ENCODE peak calls at places on chromosomes 7 and 10, in seven cellular contexts. J is left lung, X is OCI-LY7, Q is SJSA1, V is right cardiac atrium, Y is neuronal stem cell, U is A673. S is an unnamed sample.

GRCh38 chr10:71004176-71004575 is 115.8 kb upstream of the PCBD1 start:
- DNase-seq in U (no peak), J (no peak), V (no peak), X (no peak), Q (no peak), Y (no peak), S (no peak)

GRCh38 chr10:36676321-36677169 is 448.9 kb upstream of the ANKRD30A start:
- DNase-seq in V (no peak), U (peak; percentile 77), Y (no peak), J (no peak), X (no peak), Q (no peak), S (no peak)

GRCh38 chr10:32265756-32266155 is 81.2 kb downstream of the EPC1 start:
- DNase-seq in J (no peak), Y (no peak), V (no peak), Q (no peak), X (no peak), U (no peak), S (no peak)

GRCh38 chr10:5971315-5971832 is 6.0 kb downstream of the IL15RA start:
- DNase-seq in U (no peak), V (peak; percentile 69), Q (peak; percentile 9), Y (no peak), X (no peak), J (no peak), S (no peak)

GRCh38 chr10:79445217-79445707 is at the start of gene ZCCHC24:
- DNase-seq in V (peak; percentile 84), X (peak; percentile 67), Q (no peak), J (no peak), Y (no peak), U (no peak), S (no peak)

GRCh38 chr10:108095932-108096925 is 931.7 kb upstream of the SORCS1 start:
- DNase-seq in J (no peak), U (no peak), X (no peak), Y (no peak), Q (no peak), V (peak; percentile 30), S (no peak)

GRCh38 chr7:101767544-101767943 is 49.9 kb upstream of the CUX1 start:
- DNase-seq in Y (no peak), X (no peak), V (no peak), U (no peak), J (no peak), Q (no peak), S (no peak)

GRCh38 chr10:132319853-132320669 is 11.9 kb upstream of the LRRC27 start:
- DNase-seq in X (no peak), J (peak; percentile 52), Y (no peak), Q (peak; percentile 84), U (peak; percentile 63), V (no peak), S (no peak)

GRCh38 chr10:11863353-11864105 is 40.4 kb downstream of the PROSER2 start:
- DNase-seq in Q (no peak), U (no peak), X (peak; percentile 83), Y (no peak), V (no peak), J (no peak), S (peak; percentile 77)

GRCh38 chr10:100934084-100934659 is 21.4 kb downstream of the SLF2 start:
- DNase-seq in V (no peak), Y (no peak), X (peak; percentile 21), U (peak; percentile 40), Q (no peak), J (no peak), S (no peak)

GRCh38 chr7:28407643-28408042 is 4.7 kb upstream of the CREB5 start:
- DNase-seq in J (no peak), X (no peak), Y (no peak), U (no peak), V (no peak), Q (no peak), S (no peak)

GRCh38 chr7:141674201-141674671 is 27.7 kb downstream of the DENND11 start:
- DNase-seq in U (no peak), J (no peak), Q (peak; percentile 56), Y (peak; percentile 72), V (no peak), X (no peak), S (no peak)

GRCh38 chr7:25430200-25430953 is 202.1 kb upstream of the NPVF start:
- DNase-seq in U (no peak), Y (no peak), X (no peak), Q (peak; percentile 51), V (no peak), J (no peak), S (no peak)

GRCh38 chr7:71706576-71706975 is 574.6 kb downstream of the GALNT17 start:
- DNase-seq in Y (no peak), V (no peak), Q (no peak), U (no peak), J (no peak), X (no peak), S (no peak)

GRCh38 chr10:86345296-86346168 is 21.1 kb downstream of the GRID1 start:
- DNase-seq in V (no peak), X (no peak), U (no peak), Y (no peak), J (peak; percentile 72), Q (no peak), S (no peak)

GRCh38 chr7:116380030-116380429 is 119.5 kb upstream of the CAV2 start:
- DNase-seq in U (no peak), V (peak; percentile 40), J (no peak), Y (no peak), X (no peak), Q (no peak), S (no peak)

GRCh38 chr10:24891823-24892222 is 60.6 kb downstream of the PRTFDC1 start:
- DNase-seq in X (no peak), Q (no peak), V (no peak), U (no peak), Y (no peak), J (no peak), S (no peak)

GRCh38 chr7:123652406-123652805 is 3.3 kb upstream of the LMOD2 start:
- DNase-seq in Q (no peak), V (no peak), J (no peak), X (no peak), Y (no peak), U (no peak), S (no peak)

GRCh38 chr7:30772984-30773383 is 1.8 kb downstream of the MINDY4 start:
- DNase-seq in Y (no peak), Q (no peak), X (no peak), U (no peak), V (no peak), J (no peak), S (no peak)

GRCh38 chr10:13475124-13475523 is 53.7 kb downstream of the BEND7 start:
- DNase-seq in Q (no peak), X (no peak), J (no peak), V (no peak), U (no peak), Y (no peak), S (no peak)

GRCh38 chr7:135194494-135195095 is 16.7 kb downstream of the WDR91 start:
- DNase-seq in Q (peak; percentile 62), X (no peak), U (peak; percentile 17), V (no peak), J (no peak), Y (no peak), S (no peak)

GRCh38 chr7:142859829-142860228 is 5.0 kb downstream of the EPHB6 start:
- DNase-seq in Y (no peak), X (no peak), Q (no peak), U (no peak), V (peak; percentile 80), J (no peak), S (no peak)

GRCh38 chr10:34638405-34639054 is 176.6 kb downstream of the PARD3 start:
- DNase-seq in V (peak; percentile 93), Y (peak; percentile 76), U (peak; percentile 85), J (peak; percentile 75), X (peak; percentile 74), Q (peak; percentile 83), S (peak; percentile 52)

GRCh38 chr7:8371742-8372141 is 61.7 kb upstream of the NXPH1 start:
- DNase-seq in Q (no peak), U (no peak), X (no peak), Y (no peak), V (no peak), J (no peak), S (no peak)

DNA sequence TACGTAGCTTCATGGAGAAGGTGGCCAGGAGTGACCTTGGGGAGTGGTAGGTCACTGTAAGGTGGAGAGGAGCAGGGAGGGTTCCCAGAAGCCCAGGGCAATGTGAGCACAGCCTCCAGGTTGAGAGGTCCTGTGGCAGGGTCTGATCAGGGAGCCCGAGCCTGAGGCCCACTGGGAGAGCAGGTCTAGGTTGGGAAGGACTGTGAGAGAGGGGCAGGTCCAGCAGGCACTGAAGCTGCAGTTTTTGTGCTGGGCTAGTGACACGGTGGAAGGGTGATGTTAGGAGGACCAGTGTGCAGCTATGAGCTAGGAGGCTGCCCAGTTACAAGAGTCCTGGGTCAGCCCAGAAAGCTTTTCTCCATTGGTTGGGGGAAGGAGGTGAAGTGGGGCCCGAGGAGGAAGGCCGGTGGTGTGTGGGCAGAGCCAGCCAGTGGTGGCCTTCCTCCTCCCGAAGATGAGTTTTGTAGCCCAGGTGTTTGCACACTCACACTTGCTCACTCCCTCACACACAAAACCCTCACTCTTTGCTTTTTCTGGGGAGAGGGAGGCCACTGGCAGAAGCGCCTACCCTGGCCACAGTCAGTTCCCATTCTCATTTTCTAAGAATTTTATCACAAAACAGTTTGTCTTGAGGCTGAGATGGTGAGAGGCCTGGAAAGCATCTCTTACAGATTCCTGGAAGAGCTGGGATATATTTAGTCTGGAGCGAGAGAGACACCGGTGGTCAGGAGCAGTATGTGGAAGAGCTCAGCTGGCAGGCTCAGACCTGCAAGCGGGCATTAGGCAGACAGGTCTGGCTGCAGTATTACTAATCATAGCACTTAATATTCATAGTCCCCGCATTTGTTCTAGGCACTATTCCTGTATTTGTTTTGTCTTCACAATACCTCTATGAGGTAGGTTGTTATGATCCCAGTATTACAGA is 57.1 kb downstream of the ZNF467 start:
- DNase-seq in J (no peak), U (no peak), X (no peak), V (no peak), Q (peak; percentile 24), Y (no peak), S (no peak)
- H3K27ac ChIP-seq in J (no peak overlapping the region), U (no peak overlapping the region), X (no peak overlapping the region), V (peak overlapping the region; percentile 85), Q (no peak overlapping the region), Y (no peak overlapping the region), S (peak overlapping the region; percentile 62)

GRCh38 chr7:2688409-2689342 is 674 bp downstream of the AMZ1 start:
- DNase-seq in U (no peak), V (peak; percentile 14), Q (no peak), Y (no peak), X (no peak), J (no peak), S (no peak)
- H3K4me3 ChIP-seq in U (no peak overlapping the region), V (peak overlapping the region; percentile 47), Q (peak overlapping the region; percentile 34), Y (peak overlapping the region; percentile 31), X (no peak overlapping the region), J (no peak overlapping the region), S (no peak overlapping the region)

GRCh38 chr7:158111556-158111880 is 476.1 kb downstream of the PTPRN2 start:
- DNase-seq in Q (peak; percentile 10), Y (no peak), U (no peak), V (no peak), X (no peak), J (no peak), S (no peak)
- H3K9me3 ChIP-seq in Q (peaks cover 38% of the 10 kb centered on the region), Y (peaks cover 16% of the 10 kb centered on the region), U (peaks cover 42% of the 10 kb centered on the region), V (no peaks in the 10 kb centered on the region), X (no peaks in the 10 kb centered on the region), J (no peaks in the 10 kb centered on the region), S (no peaks in the 10 kb centered on the region)

DNA sequence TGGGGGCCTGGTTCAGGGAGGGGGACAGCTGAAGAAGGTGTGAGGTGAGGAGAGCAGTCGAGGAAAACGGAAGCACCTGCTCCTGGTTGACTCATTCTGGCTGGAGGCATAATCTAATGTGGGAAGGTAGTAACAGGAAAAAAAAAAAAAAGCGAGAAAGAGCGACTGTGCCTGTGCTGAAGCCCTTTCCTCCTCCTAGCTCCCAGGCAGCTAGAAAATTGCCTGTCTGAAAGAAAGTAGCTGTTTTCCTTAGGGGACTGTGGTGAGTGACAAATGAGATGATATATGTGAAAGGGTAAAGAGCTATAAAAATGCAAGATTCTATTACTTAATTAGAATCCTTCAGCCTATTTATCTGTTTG is 4.9 kb upstream of the MEST start:
- DNase-seq in V (no peak), Y (no peak), X (no peak), J (no peak), U (no peak), Q (no peak), S (no peak)
- H3K27ac ChIP-seq in V (no peak overlapping the region), Y (no peak overlapping the region), X (no peak overlapping the region), J (no peak overlapping the region), U (no peak overlapping the region), Q (no peak overlapping the region), S (no peak overlapping the region)

S was measured in CD4-positive, alpha-beta memory T cell.